ENCODE peak calls at places on chromosomes 1 and 21, in four cellular contexts. O is stomach, N is heart left ventricle, R is psoas muscle. H is an unnamed sample.

GRCh38 chr21:32492376-32492775 is 79.9 kb downstream of the EVA1C start:
- DNase-seq in O (no peak), N (no peak), R (no peak), H (no peak)

GRCh38 chr1:219927956-219928790 is at the start of gene SLC30A10:
- DNase-seq in O (no peak), N (peak), R (peak), H (no peak)

GRCh38 chr1:81756872-81757271 is 43.9 kb upstream of the ADGRL2 start:
- DNase-seq in O (no peak), N (no peak), R (no peak), H (peak)

GRCh38 chr1:152036316-152037216 is at the start of gene S100A11:
- DNase-seq in O (peak), N (peak), R (peak), H (peak)

GRCh38 chr1:24921938-24922662 is 8.0 kb downstream of the RUNX3 start:
- DNase-seq in O (no peak), N (no peak), R (no peak), H (no peak)

GRCh38 chr1:25256578-25257129 is 9.4 kb upstream of the RSRP1 start:
- DNase-seq in O (no peak), N (no peak), R (no peak), H (no peak)

GRCh38 chr1:8116892-8117262 is 90.8 kb upstream of the ERRFI1 start:
- DNase-seq in O (peak), N (peak), R (peak), H (peak)

GRCh38 chr1:148318123-148318899 is 164.8 kb downstream of the PPIAL4G start:
- DNase-seq in O (no peak), N (no peak), R (no peak), H (no peak)

GRCh38 chr21:41662761-41663160 is 104.1 kb downstream of the RIPK4 start:
- DNase-seq in O (no peak), N (no peak), R (no peak), H (no peak)

GRCh38 chr1:2228684-2229031 is 539 bp downstream of the SKI start:
- DNase-seq in O (peak), N (peak), R (no peak), H (no peak)

GRCh38 chr1:2227341-2228156 is 570 bp upstream of the SKI start:
- DNase-seq in O (peak), N (peak), R (peak), H (peak)

GRCh38 chr1:2229921-2230700 is 2.0 kb downstream of the SKI start:
- DNase-seq in O (no peak), N (peak), R (peak), H (peak)

GRCh38 chr1:2228157-2228594 is at the start of gene SKI:
- DNase-seq in O (no peak), N (no peak), R (no peak), H (no peak)

DNA sequence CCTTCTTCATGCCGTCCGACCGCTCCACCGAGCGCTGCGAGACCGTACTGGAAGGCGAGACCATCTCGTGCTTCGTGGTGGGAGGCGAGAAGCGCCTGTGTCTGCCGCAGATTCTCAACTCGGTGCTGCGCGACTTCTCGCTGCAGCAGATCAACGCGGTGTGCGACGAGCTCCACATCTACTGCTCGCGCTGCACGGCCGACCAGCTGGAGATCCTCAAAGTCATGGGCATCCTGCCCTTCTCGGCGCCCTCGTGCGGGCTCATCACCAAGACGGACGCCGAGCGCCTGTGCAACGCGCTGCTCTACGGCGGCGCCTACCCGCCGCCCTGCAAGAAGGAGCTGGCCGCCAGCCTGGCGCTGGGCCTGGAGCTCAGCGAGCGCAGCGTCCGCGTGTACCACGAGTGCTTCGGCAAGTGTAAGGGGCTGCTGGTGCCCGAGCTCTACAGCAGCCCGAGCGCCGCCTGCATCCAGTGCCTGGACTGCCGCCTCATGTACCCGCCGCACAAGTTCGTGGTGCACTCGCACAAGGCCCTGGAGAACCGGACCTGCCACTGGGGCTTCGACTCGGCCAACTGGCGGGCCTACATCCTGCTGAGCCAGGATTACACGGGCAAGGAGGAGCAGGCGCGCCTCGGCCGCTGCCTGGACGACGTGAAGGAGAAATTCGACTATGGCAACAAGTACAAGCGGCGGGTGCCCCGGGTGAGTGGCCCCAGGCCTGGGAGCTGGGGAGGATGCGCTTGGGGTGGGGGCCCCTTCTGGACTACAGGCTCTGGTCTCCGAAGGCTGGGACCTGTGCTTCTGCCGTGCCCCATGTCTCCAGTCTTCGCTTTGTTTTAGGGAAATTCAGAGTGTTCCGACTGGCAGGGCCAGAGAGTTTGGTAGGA is 1.2 kb downstream of the SKI start:
- DNase-seq in O (peak), N (peak), R (peak), H (peak)
- TF ChIP-seq CTCF in O (no peak), N (no peak), R (no peak), H (peak)

DNA sequence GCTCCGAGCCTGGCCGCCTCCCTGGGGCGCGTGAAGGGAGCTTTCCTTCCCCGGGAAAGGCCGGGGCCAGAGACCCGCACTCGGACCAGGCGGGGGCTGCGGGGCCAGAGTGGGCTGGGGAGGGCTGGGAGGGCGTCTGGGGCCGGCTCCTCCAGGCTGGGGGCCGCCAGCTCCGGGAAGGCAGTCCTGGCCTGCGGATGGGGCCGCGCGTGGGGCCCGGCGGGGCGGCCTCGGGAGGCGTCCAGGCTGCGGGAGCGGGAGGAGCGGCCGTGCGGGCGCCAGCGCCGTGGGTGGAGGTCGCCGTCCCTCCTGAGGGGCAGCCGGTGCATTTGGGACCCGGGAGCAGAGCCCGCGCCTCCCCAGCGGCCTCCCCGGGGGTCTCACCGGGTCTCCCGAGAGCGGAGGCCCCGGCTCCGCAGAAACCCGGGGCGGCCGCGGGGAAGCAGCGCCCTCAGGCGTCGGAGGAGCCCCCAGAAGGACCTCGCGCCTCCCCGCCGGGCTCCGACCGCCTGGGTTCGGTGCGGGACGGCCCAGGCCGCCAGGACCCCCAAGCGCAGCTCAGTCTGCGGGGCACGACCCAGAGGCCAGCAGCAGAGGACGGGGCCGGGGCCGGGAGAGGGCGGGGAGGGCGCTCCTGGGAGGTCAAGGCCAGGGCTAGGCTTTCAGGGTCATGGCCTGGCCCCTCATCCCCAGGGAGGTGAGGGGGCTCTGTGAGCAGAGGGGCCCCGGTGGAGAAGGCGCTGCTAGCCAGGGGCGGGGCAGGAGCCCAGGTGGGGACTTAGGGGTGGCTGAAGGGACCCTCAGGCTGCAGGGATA is 7.3 kb upstream of the SLX9 start:
- DNase-seq in O (no peak), N (peak), R (peak), H (no peak)
- TF ChIP-seq CTCF in O (peak), N (peak), R (peak), H (peak)

DNA sequence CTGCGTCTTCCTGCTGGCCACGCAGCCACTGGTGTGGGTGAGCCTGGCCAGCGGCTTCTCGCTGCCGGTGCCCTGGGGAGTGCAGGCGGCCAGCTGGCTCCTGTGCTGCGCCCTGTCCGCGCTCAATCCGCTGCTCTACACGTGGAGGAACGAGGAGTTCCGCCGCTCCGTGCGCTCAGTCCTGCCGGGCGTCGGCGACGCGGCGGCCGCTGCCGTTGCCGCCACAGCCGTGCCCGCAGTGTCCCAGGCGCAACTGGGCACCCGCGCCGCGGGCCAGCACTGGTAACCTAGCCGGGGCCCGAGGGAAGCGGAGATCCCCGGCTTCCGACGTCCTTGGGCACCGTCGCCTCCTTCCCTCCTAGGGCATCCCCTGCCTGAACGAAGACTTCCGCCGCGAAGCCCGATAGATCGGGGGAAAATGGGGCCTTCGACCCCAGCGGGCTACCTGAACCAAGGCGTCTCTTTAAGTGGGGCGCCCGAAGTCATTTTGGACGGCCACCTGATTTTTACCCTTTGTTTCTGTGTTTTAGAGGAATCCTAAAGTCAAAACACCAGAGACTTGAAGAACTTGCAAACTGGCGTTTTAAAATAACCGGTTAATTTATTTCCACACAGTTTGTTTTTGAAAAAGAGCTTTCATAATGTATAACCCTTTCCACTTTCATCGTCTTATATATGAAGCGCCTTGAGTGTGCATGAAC is 2.0 kb downstream of the GPR88 start:
- DNase-seq in O (no peak), N (peak), R (peak), H (no peak)
- TF ChIP-seq CTCF in O (no peak), N (no peak), R (no peak), H (no peak)

GRCh38 chr1:23664837-23665795 is 26.5 kb upstream of the RPL11 start:
- DNase-seq in O (no peak), N (no peak), R (no peak), H (peak)
- TF ChIP-seq CTCF in O (no peak), N (no peak), R (peak), H (peak)

GRCh38 chr1:197178998-197179397 is 32.5 kb upstream of the ASPM start:
- DNase-seq in O (no peak), N (no peak), R (no peak), H (peak)
- TF ChIP-seq CTCF in O (no peak), N (no peak), R (no peak), H (peak)

DNA sequence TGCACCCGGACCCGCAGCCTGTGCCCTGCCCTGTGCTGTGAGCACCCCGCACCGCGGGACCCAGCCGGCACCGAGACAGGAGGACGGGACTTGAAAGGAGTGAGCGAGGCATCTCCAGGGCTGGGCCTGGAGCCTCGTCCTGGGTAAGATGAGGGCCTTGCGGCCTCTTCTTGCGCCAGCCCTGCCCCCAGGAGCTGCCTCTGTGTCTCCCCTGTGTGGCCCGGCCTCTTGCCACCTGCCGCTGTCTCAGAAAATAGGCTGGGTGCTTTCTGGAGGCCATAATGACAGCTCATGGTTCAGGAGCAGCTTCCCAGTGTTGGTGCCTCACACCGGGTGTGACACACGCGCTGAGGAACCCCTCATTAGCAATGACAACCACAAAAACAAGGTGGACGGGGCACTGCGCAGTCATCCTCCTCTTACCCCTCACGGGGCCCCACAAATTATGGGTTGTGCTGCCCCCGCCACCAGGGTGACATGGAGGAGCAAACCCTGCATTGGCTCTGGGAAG is 161.5 kb upstream of the C1orf174 start:
- DNase-seq in O (peak), N (no peak), R (no peak), H (no peak)
- TF ChIP-seq CTCF in O (no peak), N (no peak), R (no peak), H (no peak)

GRCh38 chr1:16913866-16914662 is 7.7 kb upstream of the CROCC start:
- DNase-seq in O (peak), N (peak), R (peak), H (peak)
- TF ChIP-seq CTCF in O (no peak), N (no peak), R (no peak), H (peak)

DNA sequence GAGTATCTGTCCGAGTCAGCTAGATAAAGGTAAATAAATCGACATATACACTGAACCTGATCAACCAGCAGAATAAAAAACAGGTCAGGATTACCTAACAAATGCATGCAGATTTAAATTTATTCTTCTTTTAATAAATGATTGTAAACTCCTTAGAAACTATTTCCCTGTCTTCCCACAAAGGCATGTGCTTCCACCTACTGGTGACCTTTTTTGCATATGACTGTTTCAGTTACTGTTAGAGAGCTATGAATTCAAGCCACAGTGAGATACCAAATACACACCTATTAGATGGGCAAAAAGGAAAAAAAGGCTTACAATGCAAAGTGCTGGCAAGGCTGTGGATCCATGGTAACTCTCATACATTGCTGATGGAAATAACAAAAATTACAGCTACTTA is 957.4 kb upstream of the NCAM2 start:
- DNase-seq in O (no peak), N (no peak), R (no peak), H (no peak)
- TF ChIP-seq CTCF in O (no peak), N (peak), R (no peak), H (no peak)

GRCh38 chr1:28927442-28928305 is 13.3 kb downstream of the EPB41 start:
- DNase-seq in O (no peak), N (no peak), R (no peak), H (no peak)
- TF ChIP-seq CTCF in O (no peak), N (no peak), R (no peak), H (no peak)

DNA sequence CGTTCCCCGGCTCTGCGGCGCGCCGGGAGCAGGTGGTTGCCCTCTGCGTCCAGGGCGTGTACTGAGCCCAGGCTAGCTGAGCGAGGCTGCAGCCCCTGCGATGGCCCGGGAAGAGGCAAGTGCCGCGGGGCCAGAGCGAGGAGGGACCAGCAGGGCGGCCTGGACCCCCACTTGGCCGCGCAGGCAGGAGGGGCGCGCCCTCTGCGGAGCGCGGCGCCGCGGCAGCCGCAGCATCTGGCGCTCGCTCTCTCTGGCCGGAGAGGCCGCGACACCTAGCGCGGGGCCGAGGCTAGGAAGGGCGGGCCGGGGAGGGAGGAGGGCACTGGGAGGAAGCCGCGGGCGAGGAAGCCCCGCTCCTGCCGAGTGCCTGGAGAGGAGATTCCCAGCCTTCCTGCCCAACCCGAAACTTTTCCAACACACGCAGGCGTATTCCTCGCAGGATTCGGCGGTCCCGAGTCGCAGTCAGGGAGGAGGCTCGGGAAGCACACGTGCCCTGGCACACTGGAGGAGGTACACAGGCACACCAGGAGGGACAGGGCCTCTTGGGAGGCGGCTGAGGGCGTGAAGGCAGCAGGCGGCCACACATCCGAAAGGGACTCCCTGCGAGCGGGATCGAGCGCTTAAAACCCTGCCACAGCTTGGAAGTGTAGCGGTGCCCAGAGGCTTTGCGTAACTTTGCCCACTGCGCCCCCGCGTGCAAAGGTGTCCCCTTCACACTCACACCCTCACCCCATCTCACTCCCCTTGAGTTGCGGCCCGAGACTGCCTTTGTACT is 4.8 kb upstream of the PROX1 start:
- DNase-seq in O (no peak), N (peak), R (no peak), H (no peak)
- TF ChIP-seq CTCF in O (no peak), N (no peak), R (peak), H (no peak)

H was measured in HFFc6.